ENCODE peak calls at places on chromosomes 5 and 9, in four cellular contexts. T is EL, P is HuH-7, G is SW 1271. H is an unnamed sample.

GRCh38 chr9:81687521-81688261 is 1.7 kb downstream of the TLE1 start:
- DNase-seq in P (no peak), G (no peak), T (peak), H (peak)

GRCh38 chr5:149210229-149210628 is 61.4 kb upstream of the AFAP1L1 start:
- DNase-seq in T (peak), P (no peak), G (no peak), H (no peak)

GRCh38 chr9:19934301-19934868 is 145.5 kb upstream of the SLC24A2 start:
- DNase-seq in P (no peak), G (no peak), T (peak), H (no peak)

GRCh38 chr9:133563286-133564213 is 29.0 kb downstream of the ADAMTSL2 start:
- DNase-seq in G (no peak), P (no peak), T (no peak), H (no peak)

GRCh38 chr5:57749396-57749795 is 266.8 kb upstream of the ACTBL2 start:
- DNase-seq in P (no peak), T (peak), G (no peak), H (no peak)

GRCh38 chr5:72194846-72195245 is 87.6 kb downstream of the MAP1B start:
- DNase-seq in T (no peak), G (no peak), P (no peak), H (no peak)

GRCh38 chr5:132475531-132475930 is 15.0 kb downstream of the IRF1 start:
- DNase-seq in G (no peak), T (no peak), P (no peak), H (no peak)

GRCh38 chr9:93235278-93235960 is 51.5 kb downstream of the WNK2 start:
- DNase-seq in T (no peak), G (no peak), P (no peak), H (no peak)

GRCh38 chr5:95216136-95216955 is 68.5 kb downstream of the MCTP1 start:
- DNase-seq in T (no peak), P (no peak), G (no peak), H (no peak)

GRCh38 chr9:27377147-27377807 is 80.3 kb upstream of the EQTN start:
- DNase-seq in T (no peak), G (no peak), P (no peak), H (peak)

GRCh38 chr5:75951158-75951557 is 132.0 kb upstream of the SV2C start:
- DNase-seq in G (no peak), P (no peak), T (no peak), H (peak)

GRCh38 chr5:93328833-93329232 is 252.2 kb downstream of the NR2F1-AS1 start:
- DNase-seq in G (no peak), T (no peak), P (no peak), H (peak)

GRCh38 chr5:142981886-142982820 is 212.0 kb downstream of the ARHGAP26 start:
- DNase-seq in P (peak), G (peak), T (peak), H (no peak)

GRCh38 chr5:20166496-20166895 is 178.5 kb upstream of the CDH18 start:
- DNase-seq in T (peak), G (no peak), P (no peak), H (no peak)

H was measured in NCI-H345.